ENCODE peak calls at places on chromosomes 5 and 9, in four cellular contexts. X is mesenchymal stem cell, Q is mesendoderm, B is trophoblast cell. I is an unnamed sample. For H3K36me3, the result is how much of the 10 kb centered on the place peaks cover.

GRCh38 chr5:124678992-124679519 is 67.4 kb downstream of the ZNF608 start:
- DNase-seq in B (no peak), Q (no peak), X (no peak), I (no peak)

GRCh38 chr5:67289763-67290521 is 93.3 kb upstream of the CD180 start:
- DNase-seq in X (no peak), B (no peak), Q (no peak), I (no peak)

GRCh38 chr5:111902436-111902835 is 145.4 kb upstream of the NREP start:
- DNase-seq in Q (no peak), X (no peak), B (no peak), I (no peak)

GRCh38 chr5:129820-130219 is 37.9 kb downstream of the PLEKHG4B start:
- DNase-seq in B (no peak), X (peak), Q (peak), I (no peak)

GRCh38 chr5:154205441-154206117 is 15.0 kb downstream of the GALNT10 start:
- DNase-seq in X (peak), Q (no peak), B (no peak), I (no peak)

GRCh38 chr9:16335788-16336580 is 534.5 kb downstream of the BNC2 start:
- DNase-seq in Q (no peak), X (peak), B (peak), I (no peak)

GRCh38 chr5:146007270-146007669 is 70.9 kb downstream of the SH3RF2 start:
- DNase-seq in B (no peak), Q (peak), X (peak), I (no peak)

GRCh38 chr5:141135030-141135717 is at the start of gene PCDHB5:
- DNase-seq in Q (peak), B (no peak), X (peak), I (no peak)

GRCh38 chr5:133687212-133688051 is 75.1 kb upstream of the FSTL4 start:
- DNase-seq in X (no peak), B (no peak), Q (peak), I (no peak)

GRCh38 chr9:87063883-87064282 is 116.6 kb upstream of the GAS1 start:
- DNase-seq in X (no peak), B (no peak), Q (no peak), I (no peak)

GRCh38 chr5:139762624-139763170 is 32.9 kb upstream of the PSD2 start:
- DNase-seq in Q (no peak), X (no peak), B (no peak), I (no peak)

GRCh38 chr5:92800360-92800759 is 780.7 kb downstream of the NR2F1-AS1 start:
- DNase-seq in Q (no peak), X (peak), B (no peak), I (no peak)

GRCh38 chr5:172173771-172174170 is 14.3 kb downstream of the STK10 start:
- DNase-seq in Q (no peak), B (peak), X (peak), I (no peak)

GRCh38 chr5:118906932-118907331 is 81.4 kb downstream of the DTWD2 start:
- DNase-seq in B (no peak), X (no peak), Q (no peak), I (no peak)

GRCh38 chr5:45454114-45454513 is 242.1 kb downstream of the HCN1 start:
- DNase-seq in Q (peak), B (no peak), X (peak), I (peak)

GRCh38 chr5:65061974-65062353 is 293.2 kb downstream of the CWC27 start:
- DNase-seq in B (no peak), Q (no peak), X (no peak), I (no peak)

GRCh38 chr9:136965771-136966484 is 11.4 kb upstream of the PTGDS start:
- DNase-seq in Q (peak), X (no peak), B (no peak), I (no peak)

GRCh38 chr5:43106290-43106638 is 14.4 kb upstream of the ZNF131 start:
- DNase-seq in Q (no peak), X (no peak), B (no peak), I (no peak)

GRCh38 chr9:85610074-85610855 is 131.5 kb downstream of the AGTPBP1 start:
- DNase-seq in B (peak), Q (peak), X (peak), I (peak)

GRCh38 chr5:36079200-36079761 is 12.6 kb upstream of the UGT3A2 start:
- DNase-seq in Q (peak), X (peak), B (peak), I (peak)

GRCh38 chr9:20205821-20206220 is 416.5 kb downstream of the MLLT3 start:
- DNase-seq in Q (no peak), B (no peak), X (no peak), I (no peak)

GRCh38 chr5:59132131-59132530 is 549.3 kb downstream of the RAB3C start:
- DNase-seq in Q (no peak), B (no peak), X (no peak), I (no peak)

GRCh38 chr5:77644443-77645157 is 6.1 kb upstream of the OTP start:
- DNase-seq in X (peak), B (no peak), Q (peak), I (no peak)

GRCh38 chr9:94014066-94014654 is 59.0 kb upstream of the BARX1 start:
- DNase-seq in Q (peak), X (peak), B (no peak), I (peak)

GRCh38 chr9:16031971-16032370 is 479.1 kb downstream of the CCDC171 start:
- DNase-seq in B (no peak), Q (no peak), X (no peak), I (no peak)

GRCh38 chr9:93576296-93577044 is at the start of gene PHF2:
- DNase-seq in B (no peak), Q (peak), X (peak), I (no peak)

GRCh38 chr9:77876091-77876490 is 155.5 kb downstream of the GNAQ start:
- DNase-seq in Q (peak), X (peak), B (no peak), I (no peak)

GRCh38 chr5:138573949-138574670 is 1.1 kb downstream of the HSPA9 start:
- DNase-seq in X (peak), Q (no peak), B (no peak), I (no peak)

GRCh38 chr5:138568061-138568824 is 7.0 kb downstream of the HSPA9 start:
- DNase-seq in B (no peak), Q (no peak), X (peak), I (no peak)

GRCh38 chr5:138569759-138570158 is 5.4 kb downstream of the HSPA9 start:
- DNase-seq in Q (no peak), B (no peak), X (peak), I (no peak)

GRCh38 chr5:138573223-138573622 is 2.0 kb downstream of the HSPA9 start:
- DNase-seq in Q (no peak), B (no peak), X (no peak), I (no peak)

DNA sequence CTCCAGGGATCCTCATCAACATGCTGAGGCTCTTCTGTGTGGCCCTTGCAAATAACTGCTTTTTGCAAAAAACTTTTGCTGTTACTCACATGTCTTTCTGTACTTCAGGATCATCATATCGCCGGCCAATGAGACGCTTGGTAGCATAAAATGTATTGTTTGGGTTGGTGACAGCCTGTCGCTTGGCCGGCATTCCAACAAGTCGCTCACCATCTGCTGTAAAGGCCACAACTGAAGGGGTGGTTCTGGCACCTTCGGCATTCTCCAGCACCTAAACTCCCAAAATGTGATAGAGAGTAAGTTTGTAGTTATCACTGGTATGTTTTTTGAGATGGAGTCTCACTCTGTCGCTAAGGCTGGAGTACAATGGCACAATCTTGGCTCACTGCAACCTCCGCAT is 4.3 kb downstream of the HSPA9 start:
- DNase-seq in Q (no peak), B (no peak), X (no peak), I (no peak)
- H3K36me3 ChIP-seq in Q (under half), B (under half), X (under half), I (under half)

GRCh38 chr9:18605763-18606162 is 131.8 kb downstream of the ADAMTSL1 start:
- DNase-seq in X (peak), Q (peak), B (no peak), I (no peak)
- H2AK5ac ChIP-seq in X (no peak), Q (no peak), B (no peak), I (no peak)

GRCh38 chr9:26925609-26926008 is 21.4 kb downstream of the PLAA start:
- DNase-seq in Q (no peak), X (no peak), B (no peak), I (no peak)

DNA sequence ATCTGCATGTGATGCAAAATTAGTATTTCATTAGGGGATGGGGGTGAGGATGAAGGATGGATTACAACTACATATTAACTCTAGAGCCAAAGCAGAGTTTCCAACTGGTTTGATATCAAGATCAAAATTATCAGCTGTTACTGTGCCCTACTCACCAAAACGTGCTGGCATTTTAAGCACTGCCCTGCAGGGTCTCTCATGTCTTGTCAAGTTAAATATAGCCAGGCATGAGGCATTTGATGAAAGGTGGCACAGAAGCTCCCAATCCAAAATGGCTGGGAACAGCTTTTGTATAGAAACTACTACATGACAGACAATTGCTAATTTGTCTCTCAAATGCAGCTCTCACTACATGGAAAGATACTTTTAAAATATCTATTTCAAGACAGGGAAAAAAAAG is 27.1 kb upstream of the CAAP1 start:
- DNase-seq in X (no peak), B (no peak), Q (no peak), I (no peak)
- H3K36me3 ChIP-seq in X (under half), B (under half), Q (under half), I (half or more)

GRCh38 chr9:131732636-131733340 is 7.1 kb downstream of the RAPGEF1 start:
- DNase-seq in X (no peak), B (no peak), Q (no peak), I (no peak)

GRCh38 chr9:131733601-131734061 is 6.2 kb downstream of the RAPGEF1 start:
- DNase-seq in B (peak), X (peak), Q (peak), I (no peak)

GRCh38 chr9:131734165-131734610 is 5.7 kb downstream of the RAPGEF1 start:
- DNase-seq in Q (no peak), B (no peak), X (no peak), I (no peak)

GRCh38 chr9:131731237-131731995 is 8.5 kb downstream of the RAPGEF1 start:
- DNase-seq in Q (no peak), X (peak), B (no peak), I (no peak)

DNA sequence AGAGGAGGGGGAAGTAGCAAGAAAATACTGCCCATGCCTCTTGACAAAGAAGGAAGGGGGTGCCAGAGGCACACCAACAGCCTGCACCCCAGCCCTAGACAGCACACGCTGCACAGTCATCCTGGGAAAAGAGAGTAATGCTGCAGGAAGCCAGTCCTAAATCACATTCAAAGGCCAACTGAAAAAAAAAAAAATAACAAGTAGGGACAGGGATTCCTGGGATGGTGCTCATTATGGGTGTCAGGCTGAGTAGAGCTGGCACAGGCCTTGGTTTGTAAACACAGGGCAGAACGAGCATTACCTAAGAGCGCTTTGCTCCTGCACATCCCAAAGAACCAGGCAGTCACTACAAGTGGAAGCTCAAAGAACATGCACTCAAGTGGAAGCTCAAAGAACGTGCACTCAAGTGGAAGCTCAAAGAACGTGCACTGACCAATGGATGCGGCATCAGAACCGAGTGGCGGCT is 7.8 kb downstream of the RAPGEF1 start:
- DNase-seq in X (peak), Q (no peak), B (no peak), I (no peak)
- H2AK5ac ChIP-seq in X (no peak), Q (no peak), B (no peak), I (no peak)

GRCh38 chr9:21533597-21533996 is 51.5 kb upstream of the IFNE start:
- DNase-seq in Q (no peak), B (peak), X (no peak), I (no peak)
- H3K36me3 ChIP-seq in Q (under half), B (under half), X (under half), I (under half)

DNA sequence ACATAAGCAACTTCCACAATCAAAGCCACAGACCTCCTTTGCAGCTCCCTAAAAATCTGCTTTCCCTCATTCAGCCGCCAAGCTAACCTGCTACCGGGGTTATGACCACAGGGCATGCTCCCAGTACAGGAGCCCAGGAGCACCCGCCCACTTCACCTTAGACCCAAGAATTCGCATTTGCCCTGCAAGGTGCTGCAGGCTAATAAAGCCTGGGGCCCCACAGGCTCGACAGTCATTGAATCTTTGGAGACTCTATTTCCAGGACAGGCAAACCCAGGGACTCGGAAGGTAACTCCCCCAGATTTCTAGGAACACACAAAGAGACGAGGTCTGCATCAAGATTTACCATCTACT is 1.1 kb downstream of the RAPGEF1 start:
- DNase-seq in B (no peak), Q (peak), X (no peak), I (no peak)
- H2AK5ac ChIP-seq in B (peak), Q (no peak), X (no peak), I (peak)

GRCh38 chr5:150548123-150548522 is 40.2 kb downstream of the NDST1 start:
- DNase-seq in Q (no peak), X (no peak), B (no peak), I (no peak)
- H3K36me3 ChIP-seq in Q (under half), X (half or more), B (half or more), I (half or more)

DNA sequence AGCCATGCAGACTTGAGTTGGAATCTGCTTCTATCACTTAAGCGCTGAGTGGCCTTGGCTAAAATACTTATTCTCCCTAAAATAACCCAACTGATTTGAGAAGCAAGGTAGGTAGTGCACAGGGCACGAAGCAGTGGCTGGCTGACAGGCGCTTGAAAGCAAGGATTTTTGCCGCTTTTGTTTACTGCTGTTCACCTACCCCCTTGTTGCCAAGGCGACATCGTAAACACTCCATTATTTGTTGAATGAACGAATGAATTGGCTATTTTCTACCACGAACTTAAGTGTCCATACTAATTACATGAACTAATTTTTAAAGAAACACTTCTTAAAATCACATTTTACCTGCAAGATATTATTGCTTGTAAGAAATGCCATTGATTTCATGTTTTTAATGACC is 98.0 kb downstream of the ANKH start:
- DNase-seq in B (no peak), Q (peak), X (no peak), I (peak)
- H2AK5ac ChIP-seq in B (no peak), Q (no peak), X (no peak), I (no peak)

I was measured in neuronal stem cell.